ENCODE peak calls at places on chromosomes 11 and 22, in nine cellular contexts. K, O, M, V, U, Q, H, S and Z are unnamed samples.

GRCh38 chr11:125939081-125939521 is 6.7 kb upstream of the VSIG10L2 start:
- DNase-seq in H (no peak), V (no peak), K (no peak), U (no peak), M (no peak), O (peak), S (no peak), Q (no peak), Z (peak)

GRCh38 chr22:23220485-23221350 is 40.4 kb downstream of the BCR start:
- DNase-seq in Q (no peak), V (no peak), O (peak), M (no peak), S (no peak), U (peak), H (no peak), K (no peak), Z (peak)

GRCh38 chr11:119995730-119996491 is 142.0 kb downstream of the TRIM29 start:
- DNase-seq in K (no peak), M (no peak), Q (no peak), S (no peak), O (no peak), H (no peak), U (no peak), V (no peak), Z (no peak)

GRCh38 chr11:124746621-124747243 is 5.3 kb downstream of the VSIG2 start:
- DNase-seq in M (peak), O (peak), S (peak), K (peak), U (peak), Q (peak), V (peak), H (peak), Z (peak)

GRCh38 chr11:10568486-10568941 is at the start of gene LYVE1:
- DNase-seq in V (no peak), U (no peak), M (no peak), Q (no peak), S (no peak), K (no peak), H (no peak), O (no peak), Z (peak)

GRCh38 chr22:45708145-45708544 is 36.5 kb downstream of the ATXN10 start:
- DNase-seq in H (no peak), U (no peak), S (no peak), O (no peak), Q (no peak), M (no peak), V (no peak), K (no peak), Z (no peak)

GRCh38 chr11:43842021-43842420 is 38.6 kb upstream of the ALKBH3 start:
- DNase-seq in U (no peak), K (no peak), M (no peak), H (no peak), S (no peak), Q (no peak), V (no peak), O (no peak), Z (no peak)

GRCh38 chr22:28429711-28430110 is 249.9 kb downstream of the TTC28 start:
- DNase-seq in U (no peak), K (no peak), S (no peak), M (no peak), H (no peak), V (no peak), O (peak), Q (no peak), Z (no peak)

GRCh38 chr11:109435121-109435742 is 13.2 kb downstream of the C11orf87 start:
- DNase-seq in U (no peak), V (no peak), S (no peak), Q (peak), H (no peak), M (no peak), O (peak), K (no peak), Z (peak)

GRCh38 chr11:69943066-69943465 is 123.8 kb upstream of the FGF3 start:
- DNase-seq in S (no peak), O (peak), H (peak), Q (no peak), U (peak), V (no peak), M (peak), K (no peak), Z (peak)

GRCh38 chr11:40292636-40293585 is 1166.5 kb downstream of the LRRC4C start:
- DNase-seq in V (no peak), O (no peak), Q (no peak), H (peak), M (no peak), K (no peak), U (peak), S (no peak), Z (no peak)

GRCh38 chr11:60777572-60777971 is 7.6 kb upstream of the MS4A10 start:
- DNase-seq in V (no peak), Q (peak), S (no peak), M (no peak), H (no peak), U (peak), O (peak), K (no peak), Z (peak)

GRCh38 chr22:37229805-37230672 is 14.0 kb downstream of the RAC2 start:
- DNase-seq in U (peak), K (no peak), O (peak), Q (no peak), S (peak), H (no peak), V (peak), M (peak), Z (peak)

GRCh38 chr11:72821920-72822799 is 7.9 kb downstream of the ATG16L2 start:
- DNase-seq in K (peak), S (peak), U (peak), V (peak), Q (peak), M (no peak), O (peak), H (peak), Z (peak)

GRCh38 chr11:111571829-111572501 is 30.3 kb upstream of the SIK2 start:
- DNase-seq in S (no peak), K (no peak), H (no peak), O (peak), U (no peak), M (no peak), V (no peak), Q (no peak), Z (peak)

GRCh38 chr11:9943346-9944110 is 279.7 kb downstream of the SWAP70 start:
- DNase-seq in S (no peak), K (no peak), Q (peak), H (no peak), V (no peak), U (no peak), O (peak), M (no peak), Z (peak)

GRCh38 chr22:37260939-37261338 is 16.9 kb upstream of the RAC2 start:
- DNase-seq in U (no peak), V (no peak), K (peak), O (peak), H (peak), M (peak), Q (no peak), S (no peak), Z (peak)

GRCh38 chr11:34178422-34178821 is 73.0 kb downstream of the NAT10 start:
- DNase-seq in O (no peak), H (no peak), M (no peak), Q (no peak), U (no peak), K (no peak), V (no peak), S (no peak), Z (no peak)

GRCh38 chr11:68326334-68327215 is 14.2 kb downstream of the LRP5 start:
- DNase-seq in M (no peak), S (no peak), V (no peak), Q (no peak), H (no peak), O (no peak), K (no peak), U (no peak), Z (no peak)

GRCh38 chr11:3152471-3153110 is 12.5 kb downstream of the OSBPL5 start:
- DNase-seq in U (peak), H (no peak), K (no peak), V (no peak), S (no peak), Q (no peak), M (no peak), O (peak), Z (no peak)